ENCODE peak calls at places on chromosomes 6 and 20, in four cellular contexts. One of them, this sample, is unnamed.

GRCh38 chr6:43416935-43417334 is 10.4 kb upstream of the ABCC10 start:
- DNase-seq in NCI-H2171 treated with DMSO at 0.1 percent for 48 hours: no peak
- DNase-seq in CD4-positive, alpha-beta memory T cell: no peak
- DNase-seq in NB4: no peak
- DNase-seq in this sample: no peak

GRCh38 chr6:44237021-44237812 is 9.7 kb upstream of the HSP90AB1 start:
- DNase-seq in CD4-positive, alpha-beta memory T cell: no peak
- DNase-seq in NCI-H2171 treated with DMSO at 0.1 percent for 48 hours: peak; percentile 91
- DNase-seq in NB4: peak; percentile 94
- DNase-seq in this sample: peak; percentile 99

GRCh38 chr6:343960-344815 is 47.4 kb upstream of the IRF4 start:
- DNase-seq in NB4: no peak
- DNase-seq in NCI-H2171 treated with DMSO at 0.1 percent for 48 hours: no peak
- DNase-seq in CD4-positive, alpha-beta memory T cell: no peak
- DNase-seq in this sample: no peak

GRCh38 chr6:36979343-36979742 is 6.7 kb downstream of the MTCH1 start:
- DNase-seq in NB4: no peak
- DNase-seq in NCI-H2171 treated with DMSO at 0.1 percent for 48 hours: peak; percentile 92
- DNase-seq in CD4-positive, alpha-beta memory T cell: peak; percentile 28
- DNase-seq in this sample: no peak

GRCh38 chr6:169990095-169991030 is 238.9 kb downstream of the ERMARD start:
- DNase-seq in CD4-positive, alpha-beta memory T cell: peak; percentile 22
- DNase-seq in NCI-H2171 treated with DMSO at 0.1 percent for 48 hours: no peak
- DNase-seq in NB4: peak; percentile 90
- DNase-seq in this sample: peak; percentile 19

GRCh38 chr6:13453771-13454251 is 33.6 kb downstream of the GFOD1 start:
- DNase-seq in NB4: no peak
- DNase-seq in NCI-H2171 treated with DMSO at 0.1 percent for 48 hours: peak; percentile 85
- DNase-seq in CD4-positive, alpha-beta memory T cell: no peak
- DNase-seq in this sample: peak; percentile 55

GRCh38 chr6:109048670-109049415 is 45.8 kb downstream of the SESN1 start:
- DNase-seq in NB4: no peak
- DNase-seq in NCI-H2171 treated with DMSO at 0.1 percent for 48 hours: no peak
- DNase-seq in CD4-positive, alpha-beta memory T cell: no peak
- DNase-seq in this sample: no peak

GRCh38 chr6:127266892-127267741 is 453 bp downstream of the RNF146 start:
- DNase-seq in CD4-positive, alpha-beta memory T cell: peak; percentile 31
- DNase-seq in NCI-H2171 treated with DMSO at 0.1 percent for 48 hours: peak; percentile 61
- DNase-seq in NB4: peak; percentile 82
- DNase-seq in this sample: peak; percentile 74

GRCh38 chr6:7691675-7692452 is 34.0 kb upstream of the BMP6 start:
- DNase-seq in NCI-H2171 treated with DMSO at 0.1 percent for 48 hours: no peak
- DNase-seq in NB4: no peak
- DNase-seq in CD4-positive, alpha-beta memory T cell: no peak
- DNase-seq in this sample: no peak

GRCh38 chr6:140071115-140071514 is 696.7 kb upstream of the CITED2 start:
- DNase-seq in NCI-H2171 treated with DMSO at 0.1 percent for 48 hours: no peak
- DNase-seq in NB4: no peak
- DNase-seq in CD4-positive, alpha-beta memory T cell: no peak
- DNase-seq in this sample: no peak

GRCh38 chr6:158621694-158622544 is 22.6 kb downstream of the DYNLT1 start:
- DNase-seq in NCI-H2171 treated with DMSO at 0.1 percent for 48 hours: no peak
- DNase-seq in CD4-positive, alpha-beta memory T cell: no peak
- DNase-seq in NB4: no peak
- DNase-seq in this sample: no peak

GRCh38 chr20:47577271-47577670 is 75.6 kb downstream of the NCOA3 start:
- DNase-seq in NCI-H2171 treated with DMSO at 0.1 percent for 48 hours: no peak
- DNase-seq in NB4: no peak
- DNase-seq in CD4-positive, alpha-beta memory T cell: no peak
- DNase-seq in this sample: no peak

GRCh38 chr6:41428995-41429417 is 93.6 kb downstream of the NCR2 start:
- DNase-seq in CD4-positive, alpha-beta memory T cell: no peak
- DNase-seq in NB4: peak; percentile 88
- DNase-seq in NCI-H2171 treated with DMSO at 0.1 percent for 48 hours: no peak
- DNase-seq in this sample: no peak

GRCh38 chr6:150152891-150153876 is 10.3 kb downstream of the PPP1R14C start:
- DNase-seq in CD4-positive, alpha-beta memory T cell: no peak
- DNase-seq in NB4: no peak
- DNase-seq in NCI-H2171 treated with DMSO at 0.1 percent for 48 hours: no peak
- DNase-seq in this sample: no peak

GRCh38 chr20:50635676-50636600 is 55.4 kb downstream of the RIPOR3 start:
- DNase-seq in NCI-H2171 treated with DMSO at 0.1 percent for 48 hours: peak; percentile 68
- DNase-seq in NB4: peak; percentile 84
- DNase-seq in CD4-positive, alpha-beta memory T cell: peak; percentile 36
- DNase-seq in this sample: peak; percentile 88

GRCh38 chr6:41878246-41878645 is 16.9 kb downstream of the USP49 start:
- DNase-seq in NCI-H2171 treated with DMSO at 0.1 percent for 48 hours: no peak
- DNase-seq in CD4-positive, alpha-beta memory T cell: no peak
- DNase-seq in NB4: no peak
- DNase-seq in this sample: no peak

GRCh38 chr6:20707166-20707485 is 172.9 kb downstream of the CDKAL1 start:
- DNase-seq in NCI-H2171 treated with DMSO at 0.1 percent for 48 hours: peak; percentile 99
- DNase-seq in NB4: no peak
- DNase-seq in CD4-positive, alpha-beta memory T cell: no peak
- DNase-seq in this sample: peak; percentile 91

This sample was measured in NCI-H82.